ENCODE peak calls at places on chromosomes 3 and 15, in six cellular contexts. C, I, L, W, Q and D are unnamed samples.

GRCh38 chr3:127753898-127754410 is 68.4 kb downstream of the MGLL start:
- DNase-seq in C (no peak), I (no peak), L (no peak), W (no peak), Q (no peak), D (no peak)

GRCh38 chr3:114052216-114052615 is 4.1 kb downstream of the CCDC191 start:
- DNase-seq in C (no peak), I (no peak), L (no peak), W (no peak), Q (no peak), D (no peak)

GRCh38 chr3:105965384-105965783 is 96.6 kb upstream of the CBLB start:
- DNase-seq in C (no peak), I (no peak), L (no peak), W (no peak), Q (no peak), D (no peak)

GRCh38 chr15:67819636-67820035 is 5.7 kb upstream of the SKOR1 start:
- DNase-seq in C (no peak), I (no peak), L (no peak), W (no peak), Q (no peak), D (no peak)

GRCh38 chr3:96833301-96833700 is 18.9 kb downstream of the EPHA6 start:
- DNase-seq in C (no peak), I (no peak), L (no peak), W (no peak), Q (no peak), D (no peak)

GRCh38 chr3:186996356-186996755 is 66.0 kb downstream of the ST6GAL1 start:
- DNase-seq in C (no peak), I (no peak), L (no peak), W (no peak), Q (no peak), D (no peak)

GRCh38 chr3:115100172-115100571 is 46.9 kb downstream of the ZBTB20 start:
- DNase-seq in C (no peak), I (no peak), L (no peak), W (peak), Q (no peak), D (peak)

GRCh38 chr3:120448707-120449650 is 1.8 kb downstream of the FSTL1 start:
- DNase-seq in C (no peak), I (no peak), L (no peak), W (no peak), Q (no peak), D (no peak)

GRCh38 chr15:53246996-53247395 is 456.9 kb upstream of the ONECUT1 start:
- DNase-seq in C (no peak), I (no peak), L (no peak), W (no peak), Q (no peak), D (no peak)

GRCh38 chr3:44065311-44065710 is 176.4 kb upstream of the TOPAZ1 start:
- DNase-seq in C (no peak), I (no peak), L (no peak), W (no peak), Q (no peak), D (no peak)

GRCh38 chr15:73677146-73677607 is 7.0 kb upstream of the CD276 start:
- DNase-seq in C (peak), I (peak), L (peak), W (no peak), Q (no peak), D (peak)

GRCh38 chr3:138051946-138052802 is 42.2 kb downstream of the CLDN18 start:
- DNase-seq in C (peak), I (peak), L (peak), W (no peak), Q (no peak), D (peak)

GRCh38 chr15:51450001-51450400 is 108.5 kb downstream of the GLDN start:
- DNase-seq in C (peak), I (no peak), L (no peak), W (no peak), Q (no peak), D (peak)

GRCh38 chr3:113104746-113105479 is 106.4 kb upstream of the BOC start:
- DNase-seq in C (no peak), I (no peak), L (peak), W (no peak), Q (no peak), D (no peak)

GRCh38 chr3:127135241-127136023 is 57.5 kb upstream of the PRR23E start:
- DNase-seq in C (no peak), I (peak), L (peak), W (no peak), Q (no peak), D (no peak)

GRCh38 chr3:45105855-45106655 is 40.1 kb downstream of the CDCP1 start:
- DNase-seq in C (peak), I (peak), L (no peak), W (no peak), Q (no peak), D (no peak)

GRCh38 chr15:71072423-71072822 is 42.8 kb upstream of the THSD4 start:
- DNase-seq in C (no peak), I (no peak), L (no peak), W (no peak), Q (no peak), D (no peak)

GRCh38 chr3:195129072-195129643 is 141.8 kb downstream of the XXYLT1 start:
- DNase-seq in C (no peak), I (no peak), L (no peak), W (no peak), Q (no peak), D (no peak)

GRCh38 chr3:67018105-67018788 is 20.1 kb downstream of the KBTBD8 start:
- DNase-seq in C (no peak), I (peak), L (no peak), W (no peak), Q (no peak), D (no peak)

GRCh38 chr3:120816728-120817127 is 74.2 kb downstream of the GTF2E1 start:
- DNase-seq in C (no peak), I (no peak), L (no peak), W (no peak), Q (no peak), D (no peak)

GRCh38 chr3:49092948-49093852 is 671 bp downstream of the QRICH1 start:
- DNase-seq in C (peak), I (peak), L (peak), W (peak), Q (peak), D (peak)

GRCh38 chr3:76405196-76405595 is 619.8 kb upstream of the ZNF717 start:
- DNase-seq in C (no peak), I (no peak), L (no peak), W (no peak), Q (no peak), D (no peak)

GRCh38 chr3:29201609-29202008 is 79.3 kb upstream of the RBMS3 start:
- DNase-seq in C (no peak), I (no peak), L (no peak), W (no peak), Q (no peak), D (no peak)

GRCh38 chr15:44435893-44436667 is 8.7 kb downstream of the CTDSPL2 start:
- DNase-seq in C (no peak), I (no peak), L (no peak), W (no peak), Q (no peak), D (no peak)

GRCh38 chr3:107997666-107998065 is 93.2 kb downstream of the CD47 start:
- DNase-seq in C (no peak), I (no peak), L (no peak), W (no peak), Q (no peak), D (no peak)

GRCh38 chr3:99586680-99587079 is 51.7 kb upstream of the COL8A1 start:
- DNase-seq in C (no peak), I (no peak), L (no peak), W (no peak), Q (no peak), D (no peak)

GRCh38 chr3:192408721-192409151 is 318.6 kb downstream of the FGF12 start:
- DNase-seq in C (no peak), I (no peak), L (peak), W (no peak), Q (no peak), D (no peak)

GRCh38 chr15:101103589-101103988 is 148.3 kb downstream of the CHSY1 start:
- DNase-seq in C (no peak), I (no peak), L (no peak), W (no peak), Q (no peak), D (no peak)

GRCh38 chr3:4786431-4786830 is 192.8 kb upstream of the BHLHE40 start:
- DNase-seq in C (no peak), I (no peak), L (no peak), W (no peak), Q (no peak), D (no peak)

GRCh38 chr3:17411157-17411877 is 331.1 kb downstream of the TBC1D5 start:
- DNase-seq in C (no peak), I (no peak), L (no peak), W (no peak), Q (no peak), D (no peak)

GRCh38 chr3:150107429-150108175 is 136.9 kb upstream of the PFN2 start:
- DNase-seq in C (no peak), I (no peak), L (no peak), W (no peak), Q (no peak), D (no peak)

GRCh38 chr15:76195506-76196285 is 115.6 kb downstream of the ETFA start:
- DNase-seq in C (no peak), I (no peak), L (no peak), W (no peak), Q (no peak), D (peak)

GRCh38 chr15:66085128-66085527 is 168.4 kb downstream of the MEGF11 start:
- DNase-seq in C (no peak), I (no peak), L (peak), W (no peak), Q (no peak), D (peak)

GRCh38 chr15:66053991-66054390 is 184.7 kb downstream of the RAB11A start:
- DNase-seq in C (no peak), I (no peak), L (no peak), W (no peak), Q (no peak), D (no peak)

GRCh38 chr3:147411777-147412176 is 2.6 kb downstream of the ZIC1 start:
- DNase-seq in C (no peak), I (no peak), L (no peak), W (no peak), Q (no peak), D (no peak)

GRCh38 chr15:83030021-83030420 is 18.6 kb upstream of the C15orf40 start:
- DNase-seq in C (peak), I (no peak), L (no peak), W (no peak), Q (no peak), D (no peak)

GRCh38 chr3:55244247-55244646 is 242.9 kb downstream of the WNT5A start:
- DNase-seq in C (no peak), I (no peak), L (no peak), W (no peak), Q (no peak), D (no peak)

GRCh38 chr3:99319961-99320360 is 318.4 kb upstream of the COL8A1 start:
- DNase-seq in C (no peak), I (no peak), L (no peak), W (no peak), Q (no peak), D (no peak)

GRCh38 chr3:195004512-195005250 is 266.3 kb downstream of the XXYLT1 start:
- DNase-seq in C (no peak), I (no peak), L (no peak), W (no peak), Q (no peak), D (no peak)

GRCh38 chr3:72763751-72764440 is 84.3 kb downstream of the SHQ1 start:
- DNase-seq in C (no peak), I (no peak), L (no peak), W (no peak), Q (no peak), D (no peak)
- TF ChIP-seq ATF3 in C (no peak), I (no peak), L (no peak), W (no peak), Q (no peak), D (no peak)

DNA sequence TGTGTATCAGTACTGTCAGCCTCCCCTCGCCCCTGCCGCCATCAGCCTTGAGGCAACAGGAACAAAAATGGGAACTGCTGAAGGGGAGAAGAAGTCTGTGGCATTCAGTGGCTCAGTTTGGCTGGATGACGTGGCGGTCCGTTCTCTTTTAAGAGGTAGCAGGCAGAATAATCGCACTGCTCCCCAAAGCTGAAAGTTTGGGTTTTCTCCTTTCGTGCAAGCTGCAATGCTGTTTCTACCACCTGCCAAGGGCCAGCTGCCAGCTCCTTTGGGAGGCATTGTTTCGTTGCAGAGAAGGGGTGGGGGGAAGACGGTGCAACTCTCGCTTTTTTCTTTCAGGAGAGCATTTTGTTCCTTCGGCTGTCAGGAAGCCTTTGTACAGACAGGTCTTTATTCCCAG is 369.6 kb upstream of the RORA start:
- DNase-seq in C (no peak), I (no peak), L (no peak), W (no peak), Q (no peak), D (no peak)
- TF ChIP-seq ATF3 in C (no peak), I (no peak), L (no peak), W (no peak), Q (no peak), D (no peak)

DNA sequence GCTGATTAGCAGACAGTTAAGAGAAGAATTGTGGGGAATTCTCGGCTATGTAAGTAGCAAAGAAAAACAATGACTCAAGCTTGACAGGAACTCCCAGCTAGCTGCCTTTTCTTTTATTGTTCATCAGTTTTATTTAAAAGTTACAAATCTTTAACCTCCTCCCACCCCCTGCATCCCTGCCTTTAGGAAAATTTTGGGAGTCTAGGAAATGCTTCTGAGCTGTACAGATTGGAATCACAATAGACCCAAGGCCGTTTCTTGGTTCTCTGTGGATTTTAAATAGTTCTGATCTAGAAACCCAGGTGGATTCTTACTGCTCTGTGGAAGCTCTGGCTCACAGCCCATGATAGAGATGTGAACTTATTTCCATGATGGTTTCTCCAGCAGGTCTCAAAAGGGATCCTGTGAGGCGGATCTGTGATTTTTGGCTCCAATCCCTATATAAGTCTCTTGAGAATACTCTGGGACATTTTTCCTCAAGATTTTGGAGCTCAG is 312.3 kb downstream of the EPHA3 start:
- DNase-seq in C (no peak), I (no peak), L (no peak), W (no peak), Q (no peak), D (no peak)
- TF ChIP-seq ATF3 in C (no peak), I (no peak), L (no peak), W (no peak), Q (no peak), D (no peak)

DNA sequence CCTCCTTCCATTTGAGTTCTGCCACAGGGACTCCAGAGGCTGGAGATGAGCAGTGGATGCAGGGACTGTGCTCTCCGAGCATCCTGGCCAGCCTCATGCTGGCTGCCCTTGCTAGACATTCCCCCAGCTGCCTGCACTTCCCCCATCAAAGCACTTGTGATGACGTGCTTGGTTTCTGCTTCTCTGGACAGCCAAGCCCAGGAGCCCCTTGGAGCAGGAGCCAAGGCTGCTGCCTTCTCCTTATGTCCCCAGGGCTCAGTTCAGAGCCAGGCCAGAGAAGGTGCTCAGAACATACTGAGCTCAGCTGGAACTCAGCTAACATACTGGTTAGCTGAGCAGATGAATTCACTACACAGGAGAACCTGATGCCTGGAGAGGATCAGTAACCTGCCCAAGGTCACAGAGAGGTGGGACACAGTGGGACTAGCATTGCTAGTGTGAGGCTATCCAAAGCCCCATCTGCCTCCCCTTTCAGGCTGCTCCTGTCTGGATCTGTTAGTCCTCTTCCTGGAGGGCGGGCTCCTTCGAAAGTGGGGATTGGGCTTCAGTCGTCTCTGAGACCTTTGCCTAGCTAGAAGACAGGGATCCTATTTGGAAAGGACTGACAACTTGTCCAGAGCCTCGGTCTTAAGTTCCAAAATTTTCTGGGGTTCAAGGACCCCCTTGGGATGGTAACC is 4.3 kb downstream of the PCBP4 start:
- DNase-seq in C (no peak), I (no peak), L (no peak), W (no peak), Q (no peak), D (no peak)
- TF ChIP-seq ATF3 in C (no peak), I (no peak), L (no peak), W (no peak), Q (no peak), D (no peak)

GRCh38 chr3:160941885-160942494 is 163.2 kb downstream of the B3GALNT1 start:
- DNase-seq in C (peak), I (peak), L (peak), W (peak), Q (no peak), D (peak)
- TF ChIP-seq ATF3 in C (no peak), I (no peak), L (no peak), W (no peak), Q (no peak), D (no peak)

GRCh38 chr3:157157836-157158235 is 2.1 kb downstream of the CCNL1 start:
- DNase-seq in C (no peak), I (no peak), L (no peak), W (no peak), Q (no peak), D (no peak)

GRCh38 chr3:157160652-157161480 is 919 bp upstream of the CCNL1 start:
- DNase-seq in C (peak), I (no peak), L (no peak), W (no peak), Q (no peak), D (peak)

GRCh38 chr3:157156844-157157635 is 2.9 kb downstream of the CCNL1 start:
- DNase-seq in C (no peak), I (no peak), L (no peak), W (no peak), Q (no peak), D (peak)

GRCh38 chr3:157159762-157160651 is at the start of gene CCNL1:
- DNase-seq in C (peak), I (peak), L (peak), W (peak), Q (peak), D (peak)

DNA sequence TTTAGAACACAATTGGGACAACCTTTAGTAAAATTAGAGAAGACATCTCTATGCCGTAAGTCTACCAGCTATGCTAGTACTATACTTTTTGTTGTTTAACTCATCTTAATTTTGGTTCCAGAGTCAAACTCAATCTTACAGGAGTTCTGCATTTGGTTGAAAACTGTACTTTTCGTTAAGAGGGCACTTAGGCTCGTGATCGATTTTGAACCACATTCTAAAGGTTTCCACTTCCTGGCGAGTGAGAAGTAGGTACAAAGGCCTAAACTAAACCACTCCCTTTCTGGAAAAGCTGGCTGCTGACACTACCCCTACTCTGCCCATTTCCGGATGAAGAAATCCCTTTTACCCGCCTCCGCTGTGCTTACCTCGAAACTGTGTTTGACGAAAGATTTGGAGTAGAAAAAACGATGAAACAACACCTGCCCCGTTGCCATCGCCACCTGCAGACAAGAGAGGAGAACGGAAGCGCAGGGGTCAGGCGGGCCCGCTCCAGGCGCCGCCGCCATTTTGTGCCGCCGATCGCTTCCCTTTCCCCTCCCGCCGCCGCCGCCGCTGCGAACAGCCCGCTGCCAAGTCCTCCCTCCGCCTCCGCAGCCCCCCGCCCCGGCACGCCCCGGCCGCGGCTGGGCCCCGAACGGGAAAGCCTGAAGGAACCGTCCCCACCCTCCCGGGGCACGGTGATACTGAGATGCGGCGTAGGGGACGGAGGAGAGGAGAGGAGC is 748 bp downstream of the CCNL1 start:
- DNase-seq in C (no peak), I (no peak), L (peak), W (no peak), Q (no peak), D (peak)
- TF ChIP-seq ATF3 in C (no peak), I (no peak), L (no peak), W (no peak), Q (no peak), D (no peak)